ENCODE peak calls at places on chromosomes 1 and 21, in seven cellular contexts. E is HuH-7.5; Q is CD4-positive, alpha-beta memory T cell; Z is GM23248; D is activated naive CD4-positive, alpha-beta T cell; W is iris pigment epithelial cell; G is activated T-cell treated with anti-CD3 and anti-CD28 coated beads, Interleukin-2, amount 50 U/mL, for 4 hours. U is an unnamed sample.

GRCh38 chr1:107532318-107532717 is 391.5 kb downstream of the NTNG1 start:
- DNase-seq in E (no peak), Q (no peak), Z (no peak), D (no peak), W (no peak), G (no peak), U (no peak)

GRCh38 chr21:34553199-34553952 is 41.4 kb upstream of the KCNE1 start:
- DNase-seq in E (no peak), Q (no peak), Z (peak), D (no peak), W (peak), G (no peak), U (no peak)

GRCh38 chr1:221637641-221638041 is 104.2 kb downstream of the DUSP10 start:
- DNase-seq in E (no peak), Q (no peak), Z (peak), D (no peak), W (peak), G (no peak), U (no peak)

GRCh38 chr1:230207598-230207997 is 140.6 kb downstream of the GALNT2 start:
- DNase-seq in E (no peak), Q (no peak), Z (no peak), D (no peak), W (no peak), G (no peak), U (no peak)

GRCh38 chr1:177355575-177355974 is 184.8 kb downstream of the BRINP2 start:
- DNase-seq in E (no peak), Q (no peak), Z (peak), D (no peak), W (peak), G (no peak), U (no peak)

GRCh38 chr1:67372136-67372535 is 58.1 kb downstream of the SERBP1 start:
- DNase-seq in E (no peak), Q (no peak), Z (peak), D (no peak), W (peak), G (no peak), U (no peak)

GRCh38 chr1:2921970-2922686 is 99.1 kb upstream of the ACTRT2 start:
- DNase-seq in E (no peak), Q (peak), Z (peak), D (no peak), W (no peak), G (peak), U (no peak)

GRCh38 chr1:205933672-205934618 is 9.3 kb downstream of the SLC26A9 start:
- DNase-seq in E (no peak), Q (no peak), Z (peak), D (no peak), W (peak), G (no peak), U (no peak)

GRCh38 chr1:207941664-207942063 is 30.7 kb upstream of the CD34 start:
- DNase-seq in E (no peak), Q (no peak), Z (peak), D (no peak), W (peak), G (no peak), U (no peak)

GRCh38 chr1:80624682-80625081 is 1176.1 kb upstream of the ADGRL2 start:
- DNase-seq in E (no peak), Q (no peak), Z (no peak), D (no peak), W (no peak), G (no peak), U (no peak)

GRCh38 chr1:228084325-228084724 is 1.8 kb downstream of the ARF1 start:
- DNase-seq in E (no peak), Q (no peak), Z (peak), D (no peak), W (peak), G (no peak), U (no peak)

GRCh38 chr1:114075546-114076249 is 78.0 kb downstream of the SYT6 start:
- DNase-seq in E (no peak), Q (no peak), Z (no peak), D (no peak), W (no peak), G (no peak), U (no peak)

GRCh38 chr1:85607126-85607912 is 26.8 kb downstream of the CCN1 start:
- DNase-seq in E (no peak), Q (no peak), Z (peak), D (no peak), W (peak), G (no peak), U (no peak)

GRCh38 chr1:239893127-239893731 is 198.5 kb upstream of the FMN2 start:
- DNase-seq in E (no peak), Q (no peak), Z (no peak), D (no peak), W (no peak), G (no peak), U (no peak)

GRCh38 chr1:201217851-201218250 is 27.2 kb downstream of the IGFN1 start:
- DNase-seq in E (no peak), Q (no peak), Z (no peak), D (no peak), W (no peak), G (no peak), U (no peak)

GRCh38 chr1:34785231-34785874 is 4.3 kb downstream of the GJB3 start:
- DNase-seq in E (no peak), Q (no peak), Z (no peak), D (no peak), W (no peak), G (no peak), U (no peak)

GRCh38 chr1:214416417-214417212 is 134.8 kb downstream of the PTPN14 start:
- DNase-seq in E (no peak), Q (no peak), Z (peak), D (no peak), W (peak), G (no peak), U (no peak)

GRCh38 chr1:197360068-197360467 is 92.0 kb downstream of the CRB1 start:
- DNase-seq in E (no peak), Q (no peak), Z (peak), D (no peak), W (no peak), G (no peak), U (no peak)

GRCh38 chr1:238139713-238140112 is 249.0 kb upstream of the ZP4 start:
- DNase-seq in E (no peak), Q (no peak), Z (no peak), D (no peak), W (no peak), G (no peak), U (no peak)

GRCh38 chr1:199084293-199084692 is 445.5 kb downstream of the PTPRC start:
- DNase-seq in E (no peak), Q (no peak), Z (peak), D (no peak), W (peak), G (no peak), U (no peak)

GRCh38 chr1:63753591-63753990 is 20.2 kb upstream of the ROR1 start:
- DNase-seq in E (no peak), Q (no peak), Z (no peak), D (no peak), W (no peak), G (no peak), U (no peak)

GRCh38 chr1:228454238-228454637 is 32.9 kb upstream of the RNF187 start:
- DNase-seq in E (no peak), Q (no peak), Z (no peak), D (no peak), W (no peak), G (no peak), U (no peak)

GRCh38 chr1:31529999-31530705 is 46.2 kb upstream of the TINAGL1 start:
- DNase-seq in E (no peak), Q (no peak), Z (peak), D (no peak), W (peak), G (no peak), U (no peak)

GRCh38 chr1:231337043-231337471 is 595 bp downstream of the EXOC8 start:
- DNase-seq in E (no peak), Q (no peak), Z (no peak), D (no peak), W (peak), G (peak), U (no peak)

GRCh38 chr1:170175032-170175431 is 29.3 kb downstream of the NTMT2 start:
- DNase-seq in E (no peak), Q (no peak), Z (no peak), D (no peak), W (peak), G (no peak), U (no peak)

GRCh38 chr1:66493731-66494130 is 40.2 kb upstream of the SGIP1 start:
- DNase-seq in E (no peak), Q (no peak), Z (peak), D (no peak), W (no peak), G (no peak), U (no peak)

GRCh38 chr1:214551436-214552173 is at the start of gene PTPN14:
- DNase-seq in E (peak), Q (no peak), Z (peak), D (no peak), W (peak), G (no peak), U (no peak)

GRCh38 chr1:7482772-7483495 is 288.2 kb upstream of the VAMP3 start:
- DNase-seq in E (no peak), Q (no peak), Z (no peak), D (no peak), W (no peak), G (no peak), U (no peak)

U was measured in NCI-H1930.